ENCODE peak calls at places on chromosomes 5 and 9, in six cellular contexts. One of them, this sample, is unnamed.

GRCh38 chr9:101601904-101602765 is 7.4 kb upstream of the PPP3R2 start:
- DNase-seq in pancreas: peak; percentile 8
- DNase-seq in progenitor cell of endocrine pancreas: no peak
- DNase-seq in dorsolateral prefrontal cortex: no peak
- DNase-seq in PC-3: peak; percentile 62
- DNase-seq in neural progenitor cell: peak; percentile 72
- DNase-seq in this sample: peak; percentile 38

GRCh38 chr9:76090909-76091308 is 200.4 kb downstream of the PCSK5 start:
- DNase-seq in pancreas: no peak
- DNase-seq in PC-3: no peak
- DNase-seq in progenitor cell of endocrine pancreas: no peak
- DNase-seq in neural progenitor cell: no peak
- DNase-seq in dorsolateral prefrontal cortex: no peak
- DNase-seq in this sample: no peak

GRCh38 chr5:6721442-6721841 is 8.2 kb downstream of the TENT4A start:
- DNase-seq in neural progenitor cell: no peak
- DNase-seq in PC-3: no peak
- DNase-seq in pancreas: no peak
- DNase-seq in progenitor cell of endocrine pancreas: no peak
- DNase-seq in dorsolateral prefrontal cortex: no peak
- DNase-seq in this sample: no peak

GRCh38 chr5:123278284-123278683 is 144.9 kb downstream of the CEP120 start:
- DNase-seq in PC-3: no peak
- DNase-seq in pancreas: no peak
- DNase-seq in neural progenitor cell: no peak
- DNase-seq in progenitor cell of endocrine pancreas: no peak
- DNase-seq in dorsolateral prefrontal cortex: no peak
- DNase-seq in this sample: no peak

GRCh38 chr9:131885144-131885609 is 145.3 kb upstream of the RAPGEF1 start:
- DNase-seq in dorsolateral prefrontal cortex: no peak
- DNase-seq in neural progenitor cell: no peak
- DNase-seq in progenitor cell of endocrine pancreas: no peak
- DNase-seq in pancreas: no peak
- DNase-seq in PC-3: no peak
- DNase-seq in this sample: no peak

GRCh38 chr9:136700309-136700708 is 12.1 kb upstream of the DIPK1B start:
- DNase-seq in dorsolateral prefrontal cortex: no peak
- DNase-seq in neural progenitor cell: no peak
- DNase-seq in pancreas: no peak
- DNase-seq in PC-3: peak; percentile 39
- DNase-seq in progenitor cell of endocrine pancreas: no peak
- DNase-seq in this sample: no peak

GRCh38 chr5:179766021-179766725 is 27.6 kb upstream of the LTC4S start:
- DNase-seq in PC-3: no peak
- DNase-seq in neural progenitor cell: no peak
- DNase-seq in pancreas: no peak
- DNase-seq in progenitor cell of endocrine pancreas: no peak
- DNase-seq in dorsolateral prefrontal cortex: peak; percentile 19
- DNase-seq in this sample: no peak

GRCh38 chr5:73694089-73694488 is 68.1 kb downstream of the ARHGEF28 start:
- DNase-seq in neural progenitor cell: no peak
- DNase-seq in PC-3: no peak
- DNase-seq in pancreas: no peak
- DNase-seq in progenitor cell of endocrine pancreas: no peak
- DNase-seq in dorsolateral prefrontal cortex: no peak
- DNase-seq in this sample: no peak

GRCh38 chr5:155459889-155460500 is 446.4 kb downstream of the KIF4B start:
- DNase-seq in PC-3: no peak
- DNase-seq in neural progenitor cell: no peak
- DNase-seq in progenitor cell of endocrine pancreas: no peak
- DNase-seq in dorsolateral prefrontal cortex: no peak
- DNase-seq in pancreas: no peak
- DNase-seq in this sample: no peak

GRCh38 chr5:2565147-2565546 is 186.3 kb downstream of the IRX2 start:
- DNase-seq in dorsolateral prefrontal cortex: no peak
- DNase-seq in neural progenitor cell: no peak
- DNase-seq in PC-3: no peak
- DNase-seq in progenitor cell of endocrine pancreas: no peak
- DNase-seq in pancreas: no peak
- DNase-seq in this sample: no peak

GRCh38 chr5:128711216-128711615 is 173.2 kb upstream of the FBN2 start:
- DNase-seq in progenitor cell of endocrine pancreas: no peak
- DNase-seq in PC-3: peak; percentile 10
- DNase-seq in dorsolateral prefrontal cortex: no peak
- DNase-seq in pancreas: no peak
- DNase-seq in neural progenitor cell: no peak
- DNase-seq in this sample: no peak

GRCh38 chr5:54927097-54927746 is 58.2 kb downstream of the ESM1 start:
- DNase-seq in progenitor cell of endocrine pancreas: no peak
- DNase-seq in neural progenitor cell: no peak
- DNase-seq in pancreas: no peak
- DNase-seq in dorsolateral prefrontal cortex: no peak
- DNase-seq in PC-3: no peak
- DNase-seq in this sample: no peak

GRCh38 chr5:154761062-154761740 is 6.0 kb downstream of the LARP1 start:
- DNase-seq in PC-3: no peak
- DNase-seq in neural progenitor cell: no peak
- DNase-seq in dorsolateral prefrontal cortex: no peak
- DNase-seq in progenitor cell of endocrine pancreas: no peak
- DNase-seq in pancreas: no peak
- DNase-seq in this sample: no peak

GRCh38 chr5:143562935-143563334 is 159.4 kb upstream of the NR3C1 start:
- DNase-seq in PC-3: no peak
- DNase-seq in neural progenitor cell: no peak
- DNase-seq in progenitor cell of endocrine pancreas: no peak
- DNase-seq in pancreas: peak; percentile 26
- DNase-seq in dorsolateral prefrontal cortex: no peak
- DNase-seq in this sample: no peak

GRCh38 chr5:68344447-68345111 is 129.0 kb downstream of the PIK3R1 start:
- DNase-seq in pancreas: no peak
- DNase-seq in PC-3: peak; percentile 52
- DNase-seq in neural progenitor cell: no peak
- DNase-seq in dorsolateral prefrontal cortex: peak; percentile 20
- DNase-seq in progenitor cell of endocrine pancreas: no peak
- DNase-seq in this sample: no peak

GRCh38 chr5:87541033-87541432 is 128.3 kb upstream of the CCNH start:
- DNase-seq in neural progenitor cell: peak; percentile 68
- DNase-seq in progenitor cell of endocrine pancreas: no peak
- DNase-seq in dorsolateral prefrontal cortex: peak; percentile 84
- DNase-seq in pancreas: peak; percentile 35
- DNase-seq in PC-3: peak; percentile 90
- DNase-seq in this sample: peak; percentile 7

GRCh38 chr5:123855630-123856029 is 343.7 kb downstream of the CSNK1G3 start:
- DNase-seq in neural progenitor cell: no peak
- DNase-seq in PC-3: no peak
- DNase-seq in dorsolateral prefrontal cortex: no peak
- DNase-seq in pancreas: no peak
- DNase-seq in progenitor cell of endocrine pancreas: no peak
- DNase-seq in this sample: no peak

GRCh38 chr5:43008369-43009158 is 31.6 kb downstream of the ANXA2R start:
- DNase-seq in progenitor cell of endocrine pancreas: peak; percentile 72
- DNase-seq in dorsolateral prefrontal cortex: peak; percentile 74
- DNase-seq in PC-3: peak; percentile 98
- DNase-seq in pancreas: peak; percentile 27
- DNase-seq in neural progenitor cell: peak; percentile 93
- DNase-seq in this sample: peak; percentile 92
- TF ChIP-seq CTCF in progenitor cell of endocrine pancreas: no peak
- TF ChIP-seq CTCF in dorsolateral prefrontal cortex: no peak
- TF ChIP-seq CTCF in PC-3: peak; percentile 48
- TF ChIP-seq CTCF in pancreas: no peak
- TF ChIP-seq CTCF in neural progenitor cell: peak; percentile 13
- TF ChIP-seq CTCF in this sample: no peak

GRCh38 chr9:124315856-124316255 is 58.1 kb downstream of the NEK6 start:
- DNase-seq in neural progenitor cell: no peak
- DNase-seq in pancreas: no peak
- DNase-seq in progenitor cell of endocrine pancreas: no peak
- DNase-seq in dorsolateral prefrontal cortex: no peak
- DNase-seq in PC-3: no peak
- DNase-seq in this sample: no peak

GRCh38 chr9:124313940-124314339 is 56.2 kb downstream of the NEK6 start:
- DNase-seq in neural progenitor cell: no peak
- DNase-seq in progenitor cell of endocrine pancreas: no peak
- DNase-seq in PC-3: no peak
- DNase-seq in pancreas: no peak
- DNase-seq in dorsolateral prefrontal cortex: no peak
- DNase-seq in this sample: no peak

GRCh38 chr9:124311283-124311682 is 53.5 kb downstream of the NEK6 start:
- DNase-seq in dorsolateral prefrontal cortex: no peak
- DNase-seq in neural progenitor cell: no peak
- DNase-seq in pancreas: no peak
- DNase-seq in PC-3: no peak
- DNase-seq in progenitor cell of endocrine pancreas: no peak
- DNase-seq in this sample: no peak

GRCh38 chr9:124309665-124310064 is 51.9 kb downstream of the NEK6 start:
- DNase-seq in pancreas: no peak
- DNase-seq in PC-3: peak; percentile 97
- DNase-seq in neural progenitor cell: peak; percentile 20
- DNase-seq in progenitor cell of endocrine pancreas: no peak
- DNase-seq in dorsolateral prefrontal cortex: no peak
- DNase-seq in this sample: no peak

DNA sequence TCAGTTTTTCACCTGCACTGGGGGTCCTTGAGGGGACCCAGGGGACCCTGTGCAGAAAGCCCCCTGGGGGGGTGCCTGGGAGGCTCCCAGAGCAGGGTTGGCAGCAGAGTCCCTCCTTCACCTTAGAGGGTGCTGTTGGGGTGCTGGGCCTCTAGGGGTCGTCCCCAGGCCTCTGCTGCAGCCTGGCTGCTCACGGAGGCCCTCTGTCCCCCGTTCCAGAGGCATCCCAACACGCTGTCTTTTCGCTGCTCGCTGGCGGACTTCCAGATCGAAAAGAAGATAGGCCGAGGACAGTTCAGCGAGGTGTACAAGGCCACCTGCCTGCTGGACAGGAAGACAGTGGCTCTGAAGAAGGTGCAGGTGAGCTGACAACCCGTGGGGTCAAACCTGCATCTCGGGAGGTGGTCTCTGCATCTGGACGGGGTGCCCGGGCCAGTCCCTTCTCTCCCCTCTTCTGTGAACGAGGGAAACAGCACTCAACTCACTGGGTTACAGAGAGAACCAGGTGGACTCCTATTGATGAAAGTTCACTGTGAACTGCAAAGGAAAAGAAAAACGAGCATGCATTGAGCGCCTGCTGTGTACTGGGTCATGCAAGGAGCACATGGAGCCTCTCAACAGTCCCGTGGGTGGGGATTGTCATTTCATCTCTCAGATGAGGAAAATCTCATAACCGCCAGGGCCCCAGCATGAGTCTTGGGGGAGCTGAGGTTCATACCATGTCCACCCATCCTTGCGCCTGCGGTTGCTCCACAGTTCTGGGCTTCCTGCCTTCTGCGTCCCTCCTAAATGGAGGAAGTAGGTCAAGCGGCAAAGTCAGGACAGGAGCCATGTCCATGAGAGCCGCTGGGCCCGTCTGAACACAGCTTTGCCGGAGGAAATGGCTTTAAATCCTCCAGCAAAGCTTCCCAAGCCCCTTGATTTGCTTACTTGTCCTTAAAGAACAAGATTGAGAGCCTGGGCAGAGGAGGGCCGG is 54.8 kb downstream of the NEK6 start:
- DNase-seq in PC-3: no peak
- DNase-seq in neural progenitor cell: peak; percentile 45
- DNase-seq in dorsolateral prefrontal cortex: no peak
- DNase-seq in progenitor cell of endocrine pancreas: no peak
- DNase-seq in pancreas: no peak
- DNase-seq in this sample: no peak
- TF ChIP-seq CTCF in PC-3: no peak
- TF ChIP-seq CTCF in neural progenitor cell: peak; percentile 50
- TF ChIP-seq CTCF in dorsolateral prefrontal cortex: no peak
- TF ChIP-seq CTCF in progenitor cell of endocrine pancreas: no peak
- TF ChIP-seq CTCF in pancreas: no peak
- TF ChIP-seq CTCF in this sample: no peak

GRCh38 chr5:118060833-118061232 is 927.5 kb downstream of the DTWD2 start:
- DNase-seq in PC-3: no peak
- DNase-seq in pancreas: no peak
- DNase-seq in progenitor cell of endocrine pancreas: no peak
- DNase-seq in neural progenitor cell: no peak
- DNase-seq in dorsolateral prefrontal cortex: no peak
- DNase-seq in this sample: no peak
- TF ChIP-seq CTCF in PC-3: no peak
- TF ChIP-seq CTCF in pancreas: no peak
- TF ChIP-seq CTCF in progenitor cell of endocrine pancreas: peak; percentile 36
- TF ChIP-seq CTCF in neural progenitor cell: peak; percentile 51
- TF ChIP-seq CTCF in dorsolateral prefrontal cortex: no peak
- TF ChIP-seq CTCF in this sample: peak; percentile 49

GRCh38 chr5:177491429-177491945 is 5.9 kb downstream of the PDLIM7 start:
- DNase-seq in dorsolateral prefrontal cortex: no peak
- DNase-seq in PC-3: peak; percentile 38
- DNase-seq in progenitor cell of endocrine pancreas: peak; percentile 60
- DNase-seq in neural progenitor cell: peak; percentile 95
- DNase-seq in pancreas: no peak
- DNase-seq in this sample: peak; percentile 97
- TF ChIP-seq CTCF in dorsolateral prefrontal cortex: peak; percentile 32
- TF ChIP-seq CTCF in PC-3: peak; percentile 72
- TF ChIP-seq CTCF in progenitor cell of endocrine pancreas: peak; percentile 73
- TF ChIP-seq CTCF in neural progenitor cell: peak; percentile 97
- TF ChIP-seq CTCF in pancreas: peak; percentile 37
- TF ChIP-seq CTCF in this sample: peak; percentile 100

GRCh38 chr9:99820330-99821186 is 1.1 kb upstream of the NR4A3 start:
- DNase-seq in dorsolateral prefrontal cortex: peak; percentile 62
- DNase-seq in PC-3: peak; percentile 39
- DNase-seq in pancreas: peak; percentile 49
- DNase-seq in neural progenitor cell: no peak
- DNase-seq in progenitor cell of endocrine pancreas: no peak
- DNase-seq in this sample: no peak
- TF ChIP-seq CTCF in dorsolateral prefrontal cortex: no peak
- TF ChIP-seq CTCF in PC-3: no peak
- TF ChIP-seq CTCF in pancreas: no peak
- TF ChIP-seq CTCF in neural progenitor cell: peak; percentile 2
- TF ChIP-seq CTCF in progenitor cell of endocrine pancreas: no peak
- TF ChIP-seq CTCF in this sample: no peak

GRCh38 chr5:115549154-115549553 is 4.6 kb upstream of the FEM1C start:
- DNase-seq in progenitor cell of endocrine pancreas: no peak
- DNase-seq in neural progenitor cell: peak; percentile 63
- DNase-seq in pancreas: no peak
- DNase-seq in dorsolateral prefrontal cortex: no peak
- DNase-seq in PC-3: peak; percentile 28
- DNase-seq in this sample: peak; percentile 34
- TF ChIP-seq CTCF in progenitor cell of endocrine pancreas: peak; percentile 41
- TF ChIP-seq CTCF in neural progenitor cell: peak; percentile 60
- TF ChIP-seq CTCF in pancreas: no peak
- TF ChIP-seq CTCF in dorsolateral prefrontal cortex: no peak
- TF ChIP-seq CTCF in PC-3: peak; percentile 26
- TF ChIP-seq CTCF in this sample: peak; percentile 12

DNA sequence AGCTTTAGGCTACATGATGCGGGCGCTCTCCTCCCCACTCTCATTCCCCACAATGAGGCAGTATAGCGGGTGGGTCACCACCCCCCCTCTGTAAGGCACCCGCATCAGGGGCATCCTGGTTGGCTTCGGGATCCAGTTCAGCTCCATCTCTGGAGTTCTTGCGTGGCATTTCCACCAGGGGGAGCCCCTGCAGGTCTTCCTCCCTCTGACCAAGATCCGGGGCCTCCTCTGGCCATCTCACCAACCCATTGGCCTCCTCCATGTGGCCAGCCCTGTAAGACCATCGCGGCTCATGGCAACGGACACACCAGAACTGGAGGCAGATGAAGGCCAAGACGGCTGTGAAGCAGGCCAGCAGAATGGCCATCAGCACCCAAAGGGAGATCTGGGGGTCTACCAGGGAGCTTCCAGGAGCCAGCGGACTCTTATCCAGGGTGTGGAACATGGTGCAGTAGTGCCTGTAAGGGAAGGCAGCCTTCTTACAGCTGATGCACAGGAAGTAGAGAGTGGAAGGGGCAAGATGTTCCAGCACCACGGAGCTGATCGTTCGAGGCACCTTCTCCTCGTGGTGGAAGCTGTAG is 77.0 kb downstream of the CYFIP2 start:
- DNase-seq in pancreas: no peak
- DNase-seq in dorsolateral prefrontal cortex: no peak
- DNase-seq in progenitor cell of endocrine pancreas: no peak
- DNase-seq in PC-3: peak; percentile 70
- DNase-seq in neural progenitor cell: peak; percentile 56
- DNase-seq in this sample: peak; percentile 61
- TF ChIP-seq CTCF in pancreas: peak; percentile 24
- TF ChIP-seq CTCF in dorsolateral prefrontal cortex: peak; percentile 21
- TF ChIP-seq CTCF in progenitor cell of endocrine pancreas: peak; percentile 55
- TF ChIP-seq CTCF in PC-3: peak; percentile 91
- TF ChIP-seq CTCF in neural progenitor cell: peak; percentile 63
- TF ChIP-seq CTCF in this sample: peak; percentile 73